ENCODE peak calls at places on chromosome 17, in eight cellular contexts. I is A549, N is HCT116, Z is body of pancreas, H is Peyer's patch, L is stomach, V is esophagus squamous epithelium, R is lower leg skin. M is an unnamed sample.

GRCh38 chr17:34997355-34997862 is 17.1 kb downstream of the LIG3 start:
- DNase-seq in I (no peak), N (no peak), Z (peak; percentile 73), H (peak; percentile 52), L (peak; percentile 88), V (no peak), R (no peak), M (no peak)

GRCh38 chr17:48546924-48547838 is 2.3 kb upstream of the HOXB2 start:
- DNase-seq in I (no peak), N (no peak), Z (no peak), H (no peak), L (no peak), V (no peak), R (no peak), M (no peak)

GRCh38 chr17:40903129-40903847 is 18.2 kb upstream of the KRT20 start:
- DNase-seq in I (peak; percentile 96), N (peak; percentile 90), Z (no peak), H (peak; percentile 76), L (peak; percentile 36), V (no peak), R (no peak), M (no peak)

GRCh38 chr17:38676706-38677504 is 2.1 kb upstream of the EPOP start:
- DNase-seq in I (peak; percentile 92), N (peak; percentile 81), Z (peak; percentile 88), H (peak; percentile 92), L (peak; percentile 85), V (peak; percentile 32), R (peak; percentile 96), M (peak; percentile 89)

GRCh38 chr17:869567-870530 is 87.7 kb downstream of the MRM3 start:
- DNase-seq in I (peak; percentile 56), N (peak; percentile 72), Z (peak; percentile 35), H (no peak), L (peak; percentile 27), V (no peak), R (peak; percentile 92), M (peak; percentile 81)

GRCh38 chr17:850828-851759 is 68.9 kb downstream of the MRM3 start:
- DNase-seq in I (no peak), N (no peak), Z (no peak), H (no peak), L (no peak), V (no peak), R (no peak), M (no peak)

GRCh38 chr17:78532922-78533640 is 44.1 kb downstream of the DNAH17 start:
- DNase-seq in I (peak; percentile 88), N (peak; percentile 27), Z (no peak), H (no peak), L (no peak), V (no peak), R (no peak), M (no peak)

GRCh38 chr17:82959242-82959930 is 119.6 kb upstream of the ZNF750 start:
- DNase-seq in I (no peak), N (no peak), Z (no peak), H (peak; percentile 43), L (peak; percentile 14), V (no peak), R (peak; percentile 70), M (peak; percentile 74)

GRCh38 chr17:75722076-75722475 is 817 bp downstream of the ITGB4 start:
- DNase-seq in I (no peak), N (no peak), Z (no peak), H (peak; percentile 70), L (peak; percentile 61), V (no peak), R (no peak), M (peak; percentile 66)

GRCh38 chr17:75721463-75722011 is 278 bp downstream of the ITGB4 start:
- DNase-seq in I (no peak), N (no peak), Z (peak; percentile 29), H (no peak), L (peak; percentile 57), V (no peak), R (no peak), M (no peak)

GRCh38 chr17:75722542-75723095 is 1.4 kb downstream of the ITGB4 start:
- DNase-seq in I (no peak), N (no peak), Z (no peak), H (no peak), L (no peak), V (no peak), R (no peak), M (peak; percentile 62)

GRCh38 chr17:75719732-75720131 is 1.5 kb upstream of the ITGB4 start:
- DNase-seq in I (no peak), N (no peak), Z (no peak), H (no peak), L (no peak), V (no peak), R (no peak), M (no peak)

GRCh38 chr17:75720656-75721462 is at the start of gene ITGB4:
- DNase-seq in I (peak; percentile 42), N (peak; percentile 72), Z (peak; percentile 91), H (peak; percentile 93), L (peak; percentile 91), V (no peak), R (peak; percentile 93), M (peak; percentile 70)
- TF ChIP-seq POLR2A in I (no peak), N (no peak), Z (peak; percentile 54), H (peak; percentile 61), L (no peak), V (no peak), R (no peak), M (no peak)

GRCh38 chr17:64173646-64174045 is 43.7 kb upstream of the ERN1 start:
- DNase-seq in I (no peak), N (no peak), Z (no peak), H (no peak), L (no peak), V (no peak), R (no peak), M (no peak)

GRCh38 chr17:64172510-64172909 is 42.6 kb upstream of the ERN1 start:
- DNase-seq in I (no peak), N (no peak), Z (no peak), H (no peak), L (no peak), V (no peak), R (no peak), M (no peak)

GRCh38 chr17:64177346-64178010 is 47.5 kb upstream of the ERN1 start:
- DNase-seq in I (no peak), N (no peak), Z (no peak), H (no peak), L (no peak), V (no peak), R (no peak), M (no peak)

GRCh38 chr17:64176556-64176955 is 46.6 kb upstream of the ERN1 start:
- DNase-seq in I (no peak), N (no peak), Z (no peak), H (no peak), L (no peak), V (no peak), R (no peak), M (no peak)

DNA sequence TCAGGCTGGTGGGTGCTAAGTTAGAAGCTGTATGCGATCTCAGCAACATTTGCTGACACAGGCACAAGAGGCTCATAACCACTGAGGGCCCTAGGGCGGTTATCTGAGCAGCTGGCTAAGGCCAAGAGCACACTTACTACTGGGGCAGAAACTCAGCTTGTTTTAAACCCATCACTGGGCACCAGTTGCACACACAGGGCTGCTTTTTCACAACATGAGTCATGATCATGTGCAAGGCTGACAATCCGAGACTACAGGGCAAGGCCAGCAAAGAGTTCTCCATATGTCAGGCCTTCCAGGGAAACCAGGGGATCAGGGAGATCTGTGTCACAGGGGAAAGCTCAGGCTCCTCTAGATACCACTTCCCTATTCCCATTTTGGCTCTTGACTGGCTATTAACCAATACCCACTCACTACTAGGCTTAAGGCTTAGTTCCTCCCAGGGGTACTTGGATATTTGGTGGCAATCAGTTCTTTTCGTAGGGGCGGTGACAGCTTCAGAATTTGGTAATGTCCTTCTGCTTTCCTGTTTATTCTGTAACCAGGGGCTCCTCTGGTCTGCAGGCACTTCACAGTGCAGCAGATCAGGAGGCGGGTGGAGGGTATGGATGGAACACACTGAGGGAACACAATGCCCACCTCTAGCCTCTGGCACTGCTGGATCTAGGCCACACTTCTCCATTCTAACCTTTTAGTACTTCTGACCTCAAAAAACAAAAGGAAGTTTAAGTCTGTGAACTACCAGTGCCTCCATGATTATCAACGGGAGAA is 44.9 kb upstream of the ERN1 start:
- DNase-seq in I (no peak), N (no peak), Z (peak; percentile 45), H (no peak), L (no peak), V (no peak), R (no peak), M (no peak)
- TF ChIP-seq POLR2A in I (no peak), N (no peak), Z (no peak), H (no peak), L (no peak), V (no peak), R (no peak), M (no peak)

DNA sequence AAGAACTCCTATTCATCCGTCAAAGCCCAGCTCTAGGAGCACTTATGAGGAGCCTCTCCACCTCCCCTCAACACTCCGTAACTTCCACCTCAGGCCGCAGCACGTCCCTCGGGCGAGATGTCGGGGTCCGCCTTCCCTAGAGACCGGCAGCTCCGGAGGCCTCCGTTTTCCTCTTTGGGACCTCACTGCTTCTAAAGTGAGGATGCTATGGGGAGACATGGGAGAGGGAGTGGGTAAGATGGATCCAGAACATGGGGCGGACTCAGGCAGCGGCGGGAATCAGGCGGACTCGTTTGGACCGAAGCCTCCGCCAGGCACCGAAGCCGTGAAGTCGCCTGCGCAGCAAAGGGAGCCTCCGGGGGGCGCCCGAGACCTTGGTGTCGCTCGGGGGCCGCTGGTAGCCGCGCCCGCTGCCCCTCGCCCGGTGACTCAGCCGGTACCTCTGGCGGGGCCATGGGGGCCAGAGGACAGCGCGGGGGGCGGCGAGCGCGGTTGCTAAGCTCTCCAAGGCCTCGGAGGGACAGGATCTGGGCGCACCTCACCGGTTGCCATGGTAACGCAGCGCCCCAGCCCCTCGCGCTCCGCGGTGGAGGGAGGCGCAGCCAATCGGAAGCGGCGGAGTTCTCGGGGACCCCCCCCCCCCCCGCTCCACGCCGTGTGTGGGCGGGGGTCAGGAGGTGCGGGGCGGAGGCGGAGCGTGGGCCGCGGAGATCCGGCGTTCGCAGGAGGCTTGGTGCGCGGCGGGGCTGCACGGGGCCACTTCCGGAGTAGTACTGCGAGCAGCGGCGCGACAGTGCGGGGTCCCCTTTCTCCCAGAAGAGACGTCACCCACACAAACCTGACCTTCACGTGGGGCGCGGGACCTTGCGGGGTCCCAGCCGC is 1.3 kb upstream of the HIC1 start:
- DNase-seq in I (peak; percentile 84), N (no peak), Z (peak; percentile 70), H (peak; percentile 91), L (peak; percentile 71), V (no peak), R (peak; percentile 96), M (peak; percentile 90)
- TF ChIP-seq POLR2A in I (no peak), N (no peak), Z (no peak), H (no peak), L (no peak), V (no peak), R (no peak), M (no peak)

DNA sequence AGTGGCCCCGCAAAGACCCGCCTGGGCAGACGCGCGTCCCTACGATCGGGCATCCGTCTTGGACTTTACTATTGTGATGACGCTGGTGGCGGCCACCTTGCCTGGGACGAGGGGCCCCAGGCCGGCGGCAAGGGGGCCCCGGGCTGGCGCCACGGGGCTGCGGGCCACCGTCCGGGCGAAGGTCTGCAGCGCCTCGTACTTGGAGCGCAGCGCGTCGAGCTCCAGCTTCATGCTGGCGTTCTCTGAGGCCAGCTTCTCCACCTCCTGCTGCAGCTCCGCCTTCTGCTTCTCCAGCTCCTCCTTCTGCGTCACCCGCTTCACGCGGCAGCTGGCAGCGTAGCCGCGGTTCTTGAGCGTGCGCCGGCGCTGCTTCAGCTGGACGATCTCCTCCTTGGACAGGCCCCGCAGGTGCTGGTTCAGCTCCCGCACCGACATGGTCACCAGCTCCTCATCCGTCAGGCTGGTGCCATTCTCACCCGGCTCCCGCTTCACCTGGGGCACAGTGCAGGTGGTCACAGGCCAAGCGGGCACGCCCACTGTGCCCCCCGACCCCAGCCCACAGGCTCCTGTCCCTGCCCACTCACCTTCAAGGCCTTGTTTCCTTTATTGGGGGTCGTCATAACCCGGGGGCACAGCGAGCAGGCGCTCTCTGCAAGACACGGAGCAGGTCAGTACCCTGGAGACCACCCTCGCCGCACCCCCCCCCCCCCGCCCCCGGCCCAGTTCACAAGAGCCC is 4.8 kb upstream of the SIRT7 start:
- DNase-seq in I (peak; percentile 91), N (no peak), Z (no peak), H (no peak), L (no peak), V (no peak), R (no peak), M (no peak)
- TF ChIP-seq POLR2A in I (no peak), N (no peak), Z (no peak), H (no peak), L (no peak), V (no peak), R (no peak), M (no peak)

M was measured in suprapubic skin.